ENCODE peak calls at places on chromosomes 1 and 21, in nine cellular contexts. G is spleen, V is foreskin fibroblast, K is HCT116, Z is cardiac muscle cell, N is bronchial epithelial cell, F is endodermal cell, Y is mammary epithelial cell, P is transverse colon. H is an unnamed sample.

GRCh38 chr1:205733438-205734175 is 16.4 kb downstream of the NUCKS1 start:
- DNase-seq in G (no peak), V (no peak), K (no peak), Z (no peak), N (no peak), F (no peak), Y (no peak), P (no peak), H (no peak)

GRCh38 chr1:39680751-39681150 is 8.8 kb upstream of the NT5C1A start:
- DNase-seq in G (no peak), V (no peak), K (no peak), Z (no peak), N (no peak), F (no peak), Y (no peak), P (no peak), H (no peak)

GRCh38 chr1:159953866-159954515 is at the start of gene SLAMF9:
- DNase-seq in G (peak; percentile 61), V (no peak), K (no peak), Z (peak; percentile 26), N (peak; percentile 97), F (no peak), Y (peak; percentile 57), P (no peak), H (peak; percentile 8)

GRCh38 chr1:230271396-230272035 is 154.6 kb downstream of the PGBD5 start:
- DNase-seq in G (peak; percentile 71), V (no peak), K (no peak), Z (no peak), N (no peak), F (no peak), Y (no peak), P (no peak), H (no peak)

GRCh38 chr1:168465942-168466702 is 77.7 kb downstream of the XCL2 start:
- DNase-seq in G (no peak), V (peak; percentile 50), K (no peak), Z (peak; percentile 82), N (peak; percentile 76), F (no peak), Y (peak; percentile 71), P (peak; percentile 64), H (peak; percentile 89)

GRCh38 chr1:245901037-245901436 is 606.0 kb downstream of the SMYD3 start:
- DNase-seq in G (no peak), V (no peak), K (no peak), Z (peak; percentile 27), N (no peak), F (no peak), Y (no peak), P (no peak), H (no peak)

GRCh38 chr1:47592296-47592975 is 154.6 kb downstream of the FOXD2 start:
- DNase-seq in G (no peak), V (no peak), K (no peak), Z (no peak), N (no peak), F (peak; percentile 46), Y (no peak), P (no peak), H (no peak)

GRCh38 chr21:26138615-26139257 is 31.8 kb downstream of the APP start:
- DNase-seq in G (no peak), V (no peak), K (no peak), Z (no peak), N (no peak), F (no peak), Y (no peak), P (peak; percentile 36), H (no peak)

GRCh38 chr1:181430015-181430657 is 53.2 kb upstream of the CACNA1E start:
- DNase-seq in G (no peak), V (no peak), K (no peak), Z (peak; percentile 51), N (no peak), F (no peak), Y (no peak), P (no peak), H (no peak)

GRCh38 chr1:154996966-154997701 is 3.7 kb downstream of the LENEP start:
- DNase-seq in G (peak; percentile 63), V (no peak), K (no peak), Z (no peak), N (no peak), F (no peak), Y (no peak), P (no peak), H (no peak)

GRCh38 chr1:21956720-21957552 is 19.8 kb upstream of the HSPG2 start:
- DNase-seq in G (no peak), V (peak; percentile 67), K (no peak), Z (peak; percentile 61), N (peak; percentile 99), F (peak; percentile 63), Y (peak; percentile 99), P (peak; percentile 66), H (peak; percentile 58)

GRCh38 chr1:52364235-52364839 is 1.7 kb downstream of the CC2D1B start:
- DNase-seq in G (no peak), V (no peak), K (no peak), Z (no peak), N (no peak), F (peak; percentile 66), Y (no peak), P (no peak), H (no peak)
- TF ChIP-seq CTCF in G (no peak), V (no peak), K (no peak), Z (no peak), N (no peak), F (peak; percentile 53), Y (no peak), P (no peak), H (no peak)

DNA sequence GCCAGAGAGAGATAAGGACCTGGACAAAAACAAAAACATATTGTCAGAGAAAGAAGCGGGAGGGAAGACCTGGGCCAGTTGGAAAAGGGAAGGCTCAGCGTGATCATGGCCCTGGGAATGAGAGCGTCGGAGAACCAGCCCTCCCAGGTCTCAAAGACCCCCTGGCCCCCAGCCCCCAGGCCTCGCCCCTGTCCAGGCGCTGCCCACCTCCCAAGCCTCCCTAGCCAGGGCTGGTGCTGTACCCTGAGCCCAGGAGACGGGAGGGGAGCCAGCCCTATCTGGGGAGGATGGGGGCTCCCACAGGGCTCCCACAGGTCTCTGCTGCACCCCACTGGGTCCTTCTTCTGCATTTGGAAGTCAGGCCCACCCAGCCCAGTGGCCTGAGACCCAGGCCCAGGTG is 15.1 kb downstream of the CHD5 start:
- DNase-seq in G (no peak), V (no peak), K (no peak), Z (no peak), N (no peak), F (no peak), Y (no peak), P (no peak), H (no peak)
- H3K4me3 ChIP-seq in G (no peak overlapping the region), V (no peak overlapping the region), K (no peak overlapping the region), Z (no peak overlapping the region), N (no peak overlapping the region), F (no peak overlapping the region), Y (no peak overlapping the region), P (no peak overlapping the region), H (no peak overlapping the region)

GRCh38 chr1:215517441-215517891 is 49.6 kb upstream of the KCTD3 start:
- DNase-seq in G (no peak), V (peak; percentile 30), K (peak; percentile 13), Z (peak; percentile 10), N (peak; percentile 56), F (peak; percentile 73), Y (peak; percentile 56), P (no peak), H (peak; percentile 74)
- TF ChIP-seq CTCF in G (no peak), V (peak; percentile 36), K (peak; percentile 21), Z (no peak), N (no peak), F (peak; percentile 78), Y (peak; percentile 79), P (no peak), H (no peak)

DNA sequence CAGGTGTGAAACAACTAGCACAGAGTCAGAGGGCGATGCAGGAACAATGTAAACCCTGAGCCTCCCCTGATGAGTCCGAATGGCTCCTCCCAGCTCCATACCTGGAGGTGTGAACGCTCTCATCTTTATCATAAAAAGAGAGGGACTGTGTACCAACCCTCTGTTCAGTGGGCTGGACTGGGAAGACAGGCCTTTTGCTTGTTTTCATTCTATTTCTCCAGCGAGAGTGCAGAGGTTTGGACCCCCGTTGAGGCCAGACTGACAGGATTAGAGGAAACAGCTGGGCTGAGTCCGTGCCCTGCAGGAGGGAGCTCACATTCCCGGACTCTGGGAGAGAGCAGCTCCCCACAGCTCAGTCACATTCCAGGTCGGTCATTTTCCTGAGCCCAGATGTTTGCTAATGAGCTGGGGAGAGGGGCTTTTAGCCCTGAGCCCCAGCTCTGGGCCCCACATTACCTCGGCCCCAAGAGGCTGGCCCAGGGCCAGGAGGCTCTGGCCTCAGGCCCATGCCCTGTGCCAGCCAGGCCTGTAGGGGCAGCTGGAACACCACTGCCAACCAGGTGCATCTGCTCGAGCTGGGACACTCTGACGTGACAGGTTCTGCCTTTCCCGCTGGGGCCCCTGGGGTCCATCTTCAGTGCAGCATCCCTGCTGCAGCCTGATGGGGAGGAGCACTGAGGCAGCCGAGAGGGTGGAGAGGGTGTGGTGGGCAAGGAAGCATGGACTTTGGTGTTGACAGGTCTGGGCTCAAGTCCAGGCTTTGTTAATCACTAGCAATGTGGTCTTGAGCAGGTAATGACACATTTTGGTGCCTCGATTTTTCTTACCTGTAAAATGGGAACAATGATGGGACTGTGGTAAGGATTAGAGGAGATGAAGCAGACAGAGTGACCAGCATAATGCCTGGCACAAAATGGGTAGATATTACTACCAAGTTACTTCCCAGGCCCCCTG is 3.5 kb upstream of the NBL1 start:
- DNase-seq in G (no peak), V (no peak), K (peak; percentile 6), Z (peak; percentile 63), N (peak; percentile 85), F (peak; percentile 92), Y (peak; percentile 71), P (peak; percentile 82), H (no peak)
- H3K4me3 ChIP-seq in G (no peak overlapping the region), V (no peak overlapping the region), K (no peak overlapping the region), Z (no peak overlapping the region), N (no peak overlapping the region), F (no peak overlapping the region), Y (no peak overlapping the region), P (no peak overlapping the region), H (no peak overlapping the region)

DNA sequence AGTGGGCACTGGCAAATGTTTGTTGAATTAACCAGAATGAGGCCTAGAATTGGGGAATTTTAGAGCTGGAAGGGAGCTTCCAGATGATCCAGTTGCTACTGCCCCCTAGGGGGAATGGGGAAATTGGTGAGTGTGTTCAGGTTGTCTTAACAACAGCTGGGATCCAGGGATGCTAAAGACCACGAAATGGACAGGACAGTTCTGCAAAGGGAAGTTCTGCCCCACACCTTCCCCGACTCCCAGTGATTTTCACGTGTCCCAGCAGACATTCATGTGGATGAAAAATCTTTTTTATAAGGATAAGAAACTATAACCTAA is 33.9 kb downstream of the TRIM62 start:
- DNase-seq in G (no peak), V (no peak), K (peak; percentile 26), Z (peak; percentile 50), N (peak; percentile 28), F (peak; percentile 78), Y (no peak), P (no peak), H (no peak)
- TF ChIP-seq CTCF in G (no peak), V (peak; percentile 46), K (peak; percentile 50), Z (peak; percentile 60), N (peak; percentile 34), F (peak; percentile 72), Y (peak; percentile 46), P (no peak), H (peak; percentile 66)

DNA sequence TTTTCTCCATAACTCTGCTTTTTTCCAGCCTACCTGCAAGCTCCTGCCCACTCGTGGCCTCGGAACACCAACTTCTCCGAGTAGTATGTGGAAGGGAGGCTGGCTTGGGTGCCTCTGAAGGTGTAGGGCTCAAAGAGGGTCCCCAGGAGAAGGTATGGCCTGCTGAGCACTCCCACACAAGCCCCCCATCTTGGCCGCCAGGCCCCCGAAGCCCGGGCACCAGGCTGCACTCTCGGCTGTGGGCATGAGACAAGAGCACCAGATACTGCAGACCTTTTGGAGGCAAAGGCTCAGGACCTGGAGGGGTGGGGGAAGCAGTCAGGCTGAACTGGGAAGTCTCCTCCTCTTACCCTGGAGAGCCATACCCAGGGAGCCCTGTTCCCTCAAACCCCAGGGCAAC is 1.7 kb downstream of the ZNF692 start:
- DNase-seq in G (no peak), V (no peak), K (no peak), Z (no peak), N (no peak), F (peak; percentile 45), Y (no peak), P (no peak), H (no peak)
- H3K4me3 ChIP-seq in G (no peak overlapping the region), V (no peak overlapping the region), K (peak overlapping the region; percentile 83), Z (no peak overlapping the region), N (peak overlapping the region; percentile 60), F (peak overlapping the region; percentile 84), Y (peak overlapping the region; percentile 61), P (no peak overlapping the region), H (no peak overlapping the region)